ENCODE peak calls at places on chromosomes 5 and 9, in four cellular contexts. X is endothelial cell; I is stimulated activated CD8-positive, alpha-beta memory T cell treated with anti-CD3 and anti-CD28 coated beads, Interleukin-4, amount 100 ng/mL, for 1 hour; D is ELR. S is an unnamed sample.

GRCh38 chr9:95197692-95198271 is 119.7 kb downstream of the FANCC start:
- DNase-seq in X (no peak), I (no peak), D (no peak), S (no peak)

GRCh38 chr5:35617435-35618296 is at the start of gene SPEF2:
- DNase-seq in X (peak; percentile 83), I (peak; percentile 45), D (peak; percentile 94), S (peak; percentile 87)

GRCh38 chr5:134131165-134131564 is 16.7 kb downstream of the TCF7 start:
- DNase-seq in X (no peak), I (no peak), D (no peak), S (no peak)

GRCh38 chr5:60479542-60479941 is 220.4 kb downstream of the DEPDC1B start:
- DNase-seq in X (no peak), I (no peak), D (no peak), S (no peak)

GRCh38 chr9:109161471-109161870 is 5.6 kb downstream of the FRRS1L start:
- DNase-seq in X (no peak), I (no peak), D (no peak), S (no peak)

GRCh38 chr5:42806004-42806700 is 5.5 kb downstream of the SELENOP start:
- DNase-seq in X (no peak), I (no peak), D (no peak), S (no peak)

GRCh38 chr9:93629920-93630319 is 53.5 kb downstream of the PHF2 start:
- DNase-seq in X (no peak), I (no peak), D (no peak), S (no peak)

GRCh38 chr9:87119328-87119881 is 172.1 kb upstream of the GAS1 start:
- DNase-seq in X (no peak), I (no peak), D (peak; percentile 27), S (peak; percentile 50)

GRCh38 chr9:106528158-106528557 is 334.8 kb upstream of the ZNF462 start:
- DNase-seq in X (no peak), I (no peak), D (no peak), S (no peak)

GRCh38 chr5:171840066-171840465 is 54.4 kb downstream of the SMIM23 start:
- DNase-seq in X (no peak), I (no peak), D (peak; percentile 22), S (no peak)

GRCh38 chr9:71758785-71759184 is 9.5 kb downstream of the CEMIP2 start:
- DNase-seq in X (no peak), I (no peak), D (peak; percentile 57), S (no peak)

GRCh38 chr5:68460147-68460760 is 244.7 kb downstream of the PIK3R1 start:
- DNase-seq in X (peak; percentile 51), I (no peak), D (peak; percentile 81), S (no peak)

GRCh38 chr9:21336467-21336866 is 1.3 kb upstream of the KLHL9 start:
- DNase-seq in X (no peak), I (no peak), D (no peak), S (no peak)

GRCh38 chr9:34587271-34587670 is 2.3 kb downstream of the CNTFR start:
- DNase-seq in X (no peak), I (no peak), D (no peak), S (no peak)

GRCh38 chr9:110170728-110171257 is 37.2 kb downstream of the C9orf152 start:
- DNase-seq in X (no peak), I (no peak), D (no peak), S (peak; percentile 5)

GRCh38 chr5:76256116-76256889 is 146.8 kb upstream of the IQGAP2 start:
- DNase-seq in X (peak; percentile 59), I (peak; percentile 8), D (peak; percentile 69), S (peak; percentile 63)

GRCh38 chr5:125603321-125603720 is 819.9 kb upstream of the GRAMD2B start:
- DNase-seq in X (no peak), I (no peak), D (no peak), S (no peak)

GRCh38 chr9:108041551-108041950 is 552.0 kb upstream of the KLF4 start:
- DNase-seq in X (no peak), I (no peak), D (peak; percentile 84), S (no peak)

GRCh38 chr5:34655354-34655991 is 655 bp upstream of the RAI14 start:
- DNase-seq in X (peak; percentile 42), I (no peak), D (peak; percentile 75), S (peak; percentile 65)

S was measured in upper lobe of left lung.